ENCODE peak calls at places on chromosomes 6 and 20, in four cellular contexts. J, A, X and K are unnamed samples. For H3K36me3, the result is how much of the 10 kb centered on the place peaks cover.

GRCh38 chr20:37816003-37816402 is 86.9 kb upstream of the VSTM2L start:
- DNase-seq in X (no peak), A (no peak), J (no peak), K (no peak)

GRCh38 chr20:2516399-2516798 is 7.7 kb upstream of the ZNF343 start:
- DNase-seq in X (no peak), A (no peak), J (no peak), K (no peak)

GRCh38 chr6:84220809-84221409 is 6.5 kb downstream of the CEP162 start:
- DNase-seq in A (no peak), X (peak), J (no peak), K (no peak)

GRCh38 chr20:57001126-57001767 is 265.2 kb downstream of the BMP7 start:
- DNase-seq in A (no peak), J (no peak), X (no peak), K (no peak)

GRCh38 chr6:31697555-31697954 is 5.6 kb downstream of the ABHD16A start:
- DNase-seq in X (no peak), J (no peak), A (no peak), K (no peak)

GRCh38 chr6:84618046-84618752 is 146.2 kb downstream of the TBX18 start:
- DNase-seq in A (no peak), J (no peak), X (no peak), K (no peak)

GRCh38 chr6:129590408-129591022 is 119.5 kb downstream of the ARHGAP18 start:
- DNase-seq in A (no peak), X (no peak), J (no peak), K (no peak)

GRCh38 chr6:127119361-127120108 is 1.1 kb downstream of the RSPO3 start:
- DNase-seq in J (peak), A (no peak), X (peak), K (peak)

GRCh38 chr6:69627625-69628024 is 169.2 kb downstream of the LMBRD1 start:
- DNase-seq in A (no peak), X (no peak), J (no peak), K (no peak)

GRCh38 chr20:17790308-17790707 is 90.5 kb downstream of the BANF2 start:
- DNase-seq in X (no peak), J (no peak), A (no peak), K (no peak)

GRCh38 chr6:8645212-8645611 is 209.9 kb upstream of the SLC35B3 start:
- DNase-seq in X (no peak), J (no peak), A (no peak), K (no peak)

GRCh38 chr6:166244353-166245045 is 63.7 kb downstream of the PRR18 start:
- DNase-seq in A (no peak), J (peak), X (no peak), K (no peak)

GRCh38 chr6:16436550-16436949 is 198.2 kb downstream of the GMPR start:
- DNase-seq in X (no peak), A (no peak), J (no peak), K (no peak)

GRCh38 chr6:122141246-122141645 is 258.2 kb upstream of the HSF2 start:
- DNase-seq in X (no peak), J (no peak), A (no peak), K (no peak)

GRCh38 chr20:54256202-54256601 is 48.3 kb downstream of the PFDN4 start:
- DNase-seq in X (no peak), J (no peak), A (no peak), K (no peak)

GRCh38 chr20:34579191-34579661 is 20.7 kb downstream of the MAP1LC3A start:
- DNase-seq in X (peak), A (peak), J (no peak), K (peak)

GRCh38 chr20:60138263-60139127 is 180.3 kb downstream of the CDH26 start:
- DNase-seq in X (no peak), J (peak), A (peak), K (peak)

GRCh38 chr6:150899231-150899630 is 33.7 kb downstream of the MTHFD1L start:
- DNase-seq in A (no peak), X (no peak), J (no peak), K (no peak)
- H3K4me3 ChIP-seq in A (no peak), X (no peak), J (no peak), K (no peak)

GRCh38 chr20:62830821-62831220 is 14.0 kb downstream of the COL9A3 start:
- DNase-seq in A (peak), X (no peak), J (peak), K (peak)
- H3K36me3 ChIP-seq in A (under half), X (under half), J (under half), K (under half)

GRCh38 chr6:6405997-6406699 is 85.7 kb upstream of the F13A1 start:
- DNase-seq in J (no peak), A (no peak), X (no peak), K (no peak)

GRCh38 chr6:6409397-6410030 is 89.1 kb upstream of the F13A1 start:
- DNase-seq in A (no peak), J (no peak), X (no peak), K (no peak)

GRCh38 chr6:6405031-6405430 is 84.6 kb upstream of the F13A1 start:
- DNase-seq in J (no peak), X (peak), A (no peak), K (no peak)

GRCh38 chr6:6411115-6411514 is 90.7 kb upstream of the F13A1 start:
- DNase-seq in J (no peak), X (no peak), A (no peak), K (no peak)

GRCh38 chr6:6407061-6407723 is 86.7 kb upstream of the F13A1 start:
- DNase-seq in X (no peak), J (no peak), A (no peak), K (no peak)
- TF ChIP-seq CTCF in X (no peak), J (no peak), A (no peak), K (no peak)

DNA sequence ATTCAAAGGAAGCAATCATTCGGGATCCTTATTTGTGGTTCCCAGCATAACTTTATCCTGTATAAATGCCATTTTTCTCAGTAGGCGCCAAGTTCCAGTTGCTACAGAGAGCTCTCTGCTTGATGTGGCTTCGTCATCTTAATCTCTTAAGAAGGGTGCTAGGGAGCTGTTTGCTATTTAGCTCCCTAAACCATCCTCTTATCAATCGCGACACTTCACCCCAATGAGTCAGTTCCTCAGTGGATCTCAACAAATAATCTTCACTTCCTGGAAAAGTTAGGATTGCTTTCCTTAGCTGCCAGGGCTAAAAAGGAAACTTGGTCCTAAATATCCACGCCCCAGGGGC is 1.3 kb upstream of the NKAIN2 start:
- DNase-seq in A (no peak), X (peak), J (no peak), K (no peak)
- H3K4me3 ChIP-seq in A (peak), X (no peak), J (peak), K (no peak)

GRCh38 chr6:108988765-108989164 is 105.9 kb downstream of the SESN1 start:
- DNase-seq in X (no peak), A (no peak), J (no peak), K (no peak)
- H3K36me3 ChIP-seq in X (under half), A (half or more), J (under half), K (under half)

DNA sequence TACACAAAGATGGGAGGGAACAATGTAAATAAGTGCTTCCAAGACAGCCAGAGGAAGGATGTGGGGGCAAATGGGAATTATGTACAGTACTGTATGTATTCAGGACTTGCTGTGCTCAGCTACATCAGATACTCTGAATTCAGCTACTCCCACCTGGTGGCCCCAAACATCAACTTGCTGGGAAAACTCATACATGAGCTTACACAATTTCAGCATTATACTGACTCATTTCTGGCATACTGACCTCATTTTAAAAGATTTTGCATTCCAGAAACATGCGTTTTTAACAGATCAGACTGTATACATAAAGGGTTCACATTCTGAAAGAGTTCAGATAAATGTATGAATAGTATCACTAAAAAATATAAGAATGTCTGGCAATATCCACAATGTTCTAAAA is 59.7 kb downstream of the GPX5 start:
- DNase-seq in X (peak), J (no peak), A (no peak), K (no peak)
- TF ChIP-seq CTCF in X (peak), J (no peak), A (no peak), K (no peak)